ENCODE peak calls at places on chromosomes 3 and 15, in four cellular contexts. F is transverse colon, E is GM23338, W is foreskin fibroblast. X is an unnamed sample.

GRCh38 chr3:58299839-58300516 is 6.1 kb upstream of the RPP14 start:
- DNase-seq in F (no peak), E (peak), W (no peak), X (no peak)

GRCh38 chr3:35946121-35946856 is 307.0 kb downstream of the ARPP21 start:
- DNase-seq in F (no peak), E (peak), W (no peak), X (no peak)

GRCh38 chr3:151926956-151927355 is 53.5 kb downstream of the SUCNR1 start:
- DNase-seq in F (no peak), E (no peak), W (peak), X (no peak)

GRCh38 chr15:70260580-70260979 is 162.9 kb upstream of the TLE3 start:
- DNase-seq in F (no peak), E (no peak), W (no peak), X (no peak)

GRCh38 chr3:21017115-21017852 is 733.7 kb downstream of the ZNF385D start:
- DNase-seq in F (no peak), E (peak), W (no peak), X (no peak)

GRCh38 chr15:88179562-88179961 is 77.0 kb downstream of the NTRK3 start:
- DNase-seq in F (no peak), E (no peak), W (no peak), X (no peak)

GRCh38 chr3:38597502-38598060 is 51.9 kb downstream of the SCN5A start:
- DNase-seq in F (no peak), E (no peak), W (no peak), X (no peak)

GRCh38 chr15:39946862-39947261 is 12.9 kb downstream of the EIF2AK4 start:
- DNase-seq in F (no peak), E (no peak), W (peak), X (no peak)

GRCh38 chr3:160941885-160942494 is 163.2 kb downstream of the B3GALNT1 start:
- DNase-seq in F (peak), E (peak), W (peak), X (no peak)

DNA sequence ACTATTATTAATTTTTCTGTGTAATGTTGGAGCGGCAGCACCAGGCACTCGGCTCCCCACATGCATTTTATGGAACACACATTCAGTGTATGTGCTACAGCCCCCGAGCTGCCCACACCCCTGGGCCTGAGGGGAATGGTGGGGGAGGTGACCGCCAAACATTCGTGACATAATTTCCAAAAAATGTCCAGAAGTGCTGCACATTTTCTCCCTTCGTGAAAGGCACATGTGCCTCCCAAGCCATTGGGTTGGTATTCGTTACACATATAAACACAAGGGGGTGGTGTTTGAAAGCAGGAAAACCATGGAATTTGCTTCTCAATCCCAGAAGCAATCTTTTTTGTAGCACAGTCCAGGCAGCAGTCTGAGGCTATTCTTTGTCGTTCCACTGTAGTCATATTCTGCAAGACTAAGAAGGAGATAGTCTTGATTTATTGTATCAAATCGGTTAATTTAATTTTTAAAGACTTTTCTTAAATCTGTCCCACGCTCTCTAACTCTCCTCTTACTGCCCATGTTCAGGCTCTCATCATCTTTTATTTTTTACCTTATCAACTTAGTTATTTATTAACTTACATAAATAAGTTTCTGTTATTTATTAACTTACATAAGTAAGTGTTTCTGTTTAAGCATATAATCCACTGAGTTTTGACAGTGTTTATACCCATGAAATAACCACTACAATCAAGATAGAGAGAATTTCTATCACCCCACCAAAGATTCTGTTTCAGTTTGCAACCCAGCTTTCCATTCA is 39.2 kb upstream of the POLR2M start:
- DNase-seq in F (no peak), E (peak), W (peak), X (no peak)
- TF ChIP-seq CTCF in F (peak), E (peak), W (peak), X (no peak)

GRCh38 chr3:45180051-45180450 is 33.9 kb upstream of the CDCP1 start:
- DNase-seq in F (no peak), E (no peak), W (peak), X (no peak)
- TF ChIP-seq CTCF in F (no peak), E (no peak), W (no peak), X (no peak)

DNA sequence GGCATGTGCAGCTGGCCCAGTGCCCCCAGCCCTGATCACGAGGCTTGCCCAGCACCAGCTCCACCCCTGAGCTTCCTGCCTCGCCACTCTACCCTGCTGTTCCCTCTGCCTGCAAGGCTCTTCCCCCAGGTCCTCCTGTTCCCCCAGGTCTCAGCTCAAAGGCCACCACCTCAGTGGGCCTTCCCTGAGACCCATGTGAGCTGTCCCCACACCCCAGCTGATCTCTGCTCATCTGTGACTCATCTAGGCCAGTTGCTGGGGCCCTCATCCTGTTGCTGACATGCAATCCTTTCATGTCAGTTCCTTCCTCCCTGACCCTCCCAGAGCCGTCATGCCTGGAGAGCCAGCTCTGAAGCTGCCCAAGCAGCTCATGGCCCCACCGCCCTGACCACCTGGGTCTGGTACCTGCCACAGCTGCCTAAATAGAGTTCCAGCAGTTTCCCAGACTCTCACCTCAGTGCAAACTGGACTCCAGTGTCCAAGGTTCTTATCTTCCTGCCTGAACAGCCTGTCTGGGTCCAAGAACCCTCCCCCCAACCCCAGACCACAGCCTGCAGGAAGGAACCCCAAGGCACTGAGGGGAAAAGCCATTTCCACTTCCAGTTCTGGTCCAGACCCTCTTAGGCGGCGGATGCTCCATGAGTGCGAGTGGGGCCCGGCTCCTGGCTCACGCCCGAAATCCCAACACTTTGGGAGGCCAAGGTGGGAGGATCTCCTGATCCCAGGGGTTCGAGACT is 116.6 kb upstream of the IQSEC1 start:
- DNase-seq in F (no peak), E (no peak), W (peak), X (no peak)
- TF ChIP-seq CTCF in F (no peak), E (no peak), W (no peak), X (no peak)

GRCh38 chr15:74211656-74212055 is 9.1 kb upstream of the STRA6 start:
- DNase-seq in F (no peak), E (no peak), W (no peak), X (no peak)

GRCh38 chr15:74213858-74214284 is 11.3 kb upstream of the STRA6 start:
- DNase-seq in F (no peak), E (peak), W (no peak), X (no peak)

GRCh38 chr15:74210729-74211128 is 8.1 kb upstream of the STRA6 start:
- DNase-seq in F (no peak), E (no peak), W (no peak), X (no peak)

GRCh38 chr15:74214324-74215021 is 11.9 kb upstream of the STRA6 start:
- DNase-seq in F (no peak), E (no peak), W (no peak), X (no peak)

DNA sequence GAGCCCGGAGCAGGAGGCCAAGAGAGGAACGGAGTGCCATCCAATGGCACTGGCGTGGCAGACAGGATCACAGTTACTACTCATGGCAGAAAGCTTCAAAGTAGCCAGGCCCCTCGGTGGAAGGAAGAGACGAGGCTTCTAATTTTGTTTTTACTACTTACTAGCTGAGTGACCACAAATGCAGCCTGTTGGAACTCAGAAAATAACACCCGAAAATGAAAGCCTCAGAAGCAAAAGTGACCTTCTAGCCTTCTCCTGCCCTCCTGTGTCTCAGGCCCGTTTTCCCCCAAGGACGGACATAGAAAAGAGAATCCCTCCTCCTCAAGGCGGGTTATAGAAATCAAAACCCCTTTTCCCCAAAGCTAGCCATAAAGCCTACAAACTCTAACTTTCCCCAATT is 9.9 kb upstream of the STRA6 start:
- DNase-seq in F (no peak), E (no peak), W (no peak), X (no peak)
- TF ChIP-seq CTCF in F (no peak), E (no peak), W (no peak), X (no peak)

GRCh38 chr3:42711491-42712343 is 9.1 kb upstream of the HHATL start:
- DNase-seq in F (no peak), E (peak), W (no peak), X (peak)
- TF ChIP-seq CTCF in F (no peak), E (peak), W (no peak), X (no peak)

GRCh38 chr3:155182467-155182866 is 102.3 kb downstream of the MME start:
- DNase-seq in F (no peak), E (no peak), W (no peak), X (no peak)

GRCh38 chr3:155189478-155189877 is 104.0 kb downstream of the STRIT1 start:
- DNase-seq in F (no peak), E (no peak), W (no peak), X (no peak)

GRCh38 chr3:155188036-155188435 is 105.4 kb downstream of the STRIT1 start:
- DNase-seq in F (no peak), E (no peak), W (no peak), X (no peak)

GRCh38 chr3:155184027-155184426 is 103.9 kb downstream of the MME start:
- DNase-seq in F (no peak), E (no peak), W (no peak), X (no peak)

GRCh38 chr3:155185623-155186022 is 105.5 kb downstream of the MME start:
- DNase-seq in F (no peak), E (peak), W (peak), X (no peak)
- TF ChIP-seq CTCF in F (no peak), E (no peak), W (no peak), X (no peak)

DNA sequence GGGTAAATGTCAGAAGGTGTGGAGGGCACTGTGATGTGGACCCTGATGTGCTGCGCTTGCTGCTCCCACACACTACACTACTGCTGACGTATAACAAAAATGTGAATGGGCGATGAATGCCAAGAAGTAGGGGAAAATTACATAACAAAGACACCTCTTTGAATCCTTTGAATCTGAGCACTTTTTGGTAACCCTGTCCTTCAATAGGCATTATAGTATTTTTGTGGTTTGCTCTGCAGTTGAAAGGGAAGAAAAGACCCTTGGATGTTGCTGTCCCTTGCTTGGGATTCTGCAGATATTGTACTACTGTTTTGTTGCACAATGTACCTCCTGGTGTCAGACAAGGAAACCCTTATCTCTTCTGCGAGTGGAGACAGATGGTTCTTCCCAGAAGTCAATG is 124.7 kb upstream of the UBE3A start:
- DNase-seq in F (no peak), E (peak), W (no peak), X (no peak)
- TF ChIP-seq CTCF in F (no peak), E (no peak), W (no peak), X (no peak)

GRCh38 chr15:42749266-42749665 is 12.3 kb upstream of the CDAN1 start:
- DNase-seq in F (no peak), E (no peak), W (no peak), X (no peak)

GRCh38 chr15:42750306-42750705 is 13.4 kb upstream of the CDAN1 start:
- DNase-seq in F (no peak), E (no peak), W (no peak), X (no peak)
- TF ChIP-seq CTCF in F (no peak), E (no peak), W (no peak), X (no peak)

GRCh38 chr15:91264651-91265351 is 164.7 kb downstream of the SV2B start:
- DNase-seq in F (no peak), E (no peak), W (no peak), X (no peak)

GRCh38 chr15:91270747-91271146 is 170.7 kb downstream of the SV2B start:
- DNase-seq in F (no peak), E (no peak), W (no peak), X (no peak)

GRCh38 chr15:91271565-91272153 is 171.6 kb downstream of the SV2B start:
- DNase-seq in F (peak), E (peak), W (peak), X (peak)

GRCh38 chr15:91265431-91265940 is 165.4 kb downstream of the SV2B start:
- DNase-seq in F (no peak), E (no peak), W (no peak), X (no peak)

GRCh38 chr15:91268510-91268909 is 168.5 kb downstream of the SV2B start:
- DNase-seq in F (no peak), E (peak), W (no peak), X (no peak)
- TF ChIP-seq CTCF in F (no peak), E (peak), W (no peak), X (no peak)

DNA sequence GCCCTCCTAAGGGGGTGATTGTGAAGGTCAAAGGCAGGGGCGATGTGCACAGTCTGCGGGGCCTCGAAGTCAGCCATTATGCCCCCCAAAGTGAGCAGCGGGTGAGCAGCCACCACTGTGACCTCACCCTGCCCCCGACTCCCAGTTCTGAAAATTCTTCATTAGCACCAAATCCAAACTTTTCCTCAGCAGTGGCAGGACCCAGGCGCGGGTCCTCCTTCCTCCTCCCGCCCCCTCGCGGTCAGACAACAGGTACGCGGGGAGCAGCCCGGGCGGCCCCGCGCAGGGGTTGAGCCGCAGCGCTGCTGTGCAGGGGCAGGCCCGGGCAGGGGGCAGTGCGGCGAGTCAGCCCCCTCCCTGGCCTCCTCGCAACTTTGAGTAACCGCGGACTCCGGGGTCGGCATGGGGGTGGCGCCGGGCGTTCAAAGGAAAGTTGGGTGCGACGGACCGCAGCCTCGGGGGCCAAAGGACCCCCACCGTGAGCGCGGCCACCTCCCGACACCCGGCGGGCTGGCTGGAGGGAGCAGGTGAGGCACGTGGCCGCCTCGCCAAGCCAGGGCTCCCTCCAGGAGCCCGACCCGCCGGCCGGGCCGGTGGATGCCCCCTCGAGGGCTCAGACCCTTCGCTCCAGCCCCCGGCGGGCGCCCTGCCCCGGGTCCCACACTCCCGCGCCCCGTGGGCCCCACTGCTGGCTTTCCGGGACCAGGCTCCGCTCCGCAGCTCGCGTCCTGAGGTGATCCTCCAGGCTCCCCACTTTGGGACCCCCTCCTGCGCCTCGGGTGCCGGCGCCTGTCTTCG is 49.4 kb upstream of the CCDC174 start:
- DNase-seq in F (no peak), E (peak), W (no peak), X (no peak)
- TF ChIP-seq CTCF in F (no peak), E (peak), W (no peak), X (no peak)

X was measured in mucosa of descending colon.